ENCODE peak calls at places on chromosomes 5 and 9, in four cellular contexts. One of them, this sample, is unnamed.

GRCh38 chr5:124952079-124952478 is 205.6 kb upstream of the ZNF608 start:
- DNase-seq in NCI-H69: no peak
- DNase-seq in WTC11: no peak
- DNase-seq in activated naive CD4-positive, alpha-beta T cell: no peak
- DNase-seq in this sample: no peak

GRCh38 chr5:159916841-159917761 is 819 bp downstream of the ADRA1B start:
- DNase-seq in NCI-H69: no peak
- DNase-seq in WTC11: no peak
- DNase-seq in activated naive CD4-positive, alpha-beta T cell: no peak
- DNase-seq in this sample: peak; percentile 32

GRCh38 chr9:126667190-126668055 is 53.7 kb downstream of the LMX1B start:
- DNase-seq in NCI-H69: peak; percentile 89
- DNase-seq in WTC11: no peak
- DNase-seq in activated naive CD4-positive, alpha-beta T cell: no peak
- DNase-seq in this sample: no peak

GRCh38 chr9:124507880-124508432 is 757 bp upstream of the NR5A1 start:
- DNase-seq in NCI-H69: no peak
- DNase-seq in WTC11: no peak
- DNase-seq in activated naive CD4-positive, alpha-beta T cell: no peak
- DNase-seq in this sample: no peak

GRCh38 chr9:88303785-88304495 is 84.3 kb upstream of the SPIN1 start:
- DNase-seq in NCI-H69: no peak
- DNase-seq in WTC11: no peak
- DNase-seq in activated naive CD4-positive, alpha-beta T cell: no peak
- DNase-seq in this sample: no peak

GRCh38 chr5:143115381-143115780 is 288.1 kb downstream of the NR3C1 start:
- DNase-seq in NCI-H69: no peak
- DNase-seq in WTC11: no peak
- DNase-seq in activated naive CD4-positive, alpha-beta T cell: no peak
- DNase-seq in this sample: no peak

GRCh38 chr5:32339198-32339597 is 26.5 kb upstream of the MTMR12 start:
- DNase-seq in NCI-H69: peak; percentile 56
- DNase-seq in WTC11: no peak
- DNase-seq in activated naive CD4-positive, alpha-beta T cell: no peak
- DNase-seq in this sample: no peak

GRCh38 chr5:112192886-112193285 is 226.2 kb downstream of the EPB41L4A start:
- DNase-seq in NCI-H69: no peak
- DNase-seq in WTC11: no peak
- DNase-seq in activated naive CD4-positive, alpha-beta T cell: no peak
- DNase-seq in this sample: no peak

GRCh38 chr9:129221233-129221632 is 43.2 kb upstream of the IER5L start:
- DNase-seq in NCI-H69: no peak
- DNase-seq in WTC11: no peak
- DNase-seq in activated naive CD4-positive, alpha-beta T cell: no peak
- DNase-seq in this sample: no peak

GRCh38 chr5:147782053-147783028 is at the start of gene JAKMIP2:
- DNase-seq in NCI-H69: peak; percentile 100
- DNase-seq in WTC11: peak; percentile 99
- DNase-seq in activated naive CD4-positive, alpha-beta T cell: peak; percentile 8
- DNase-seq in this sample: peak; percentile 98

GRCh38 chr5:59745422-59745863 is 148.1 kb downstream of the PDE4D start:
- DNase-seq in NCI-H69: peak; percentile 96
- DNase-seq in WTC11: no peak
- DNase-seq in activated naive CD4-positive, alpha-beta T cell: no peak
- DNase-seq in this sample: no peak

GRCh38 chr5:168583742-168584482 is 4.7 kb upstream of the PANK3 start:
- DNase-seq in NCI-H69: no peak
- DNase-seq in WTC11: no peak
- DNase-seq in activated naive CD4-positive, alpha-beta T cell: no peak
- DNase-seq in this sample: no peak

GRCh38 chr9:83424831-83425230 is 113.4 kb downstream of the FRMD3 start:
- DNase-seq in NCI-H69: peak; percentile 18
- DNase-seq in WTC11: no peak
- DNase-seq in activated naive CD4-positive, alpha-beta T cell: no peak
- DNase-seq in this sample: no peak

GRCh38 chr5:14009575-14009974 is 65.1 kb upstream of the DNAH5 start:
- DNase-seq in NCI-H69: peak; percentile 44
- DNase-seq in WTC11: no peak
- DNase-seq in activated naive CD4-positive, alpha-beta T cell: no peak
- DNase-seq in this sample: no peak

GRCh38 chr9:120755827-120756434 is 37.3 kb downstream of the FBXW2 start:
- DNase-seq in NCI-H69: peak; percentile 69
- DNase-seq in WTC11: peak; percentile 67
- DNase-seq in activated naive CD4-positive, alpha-beta T cell: peak; percentile 9
- DNase-seq in this sample: peak; percentile 44

GRCh38 chr9:121226186-121226585 is 24.5 kb upstream of the RAB14 start:
- DNase-seq in NCI-H69: no peak
- DNase-seq in WTC11: no peak
- DNase-seq in activated naive CD4-positive, alpha-beta T cell: no peak
- DNase-seq in this sample: no peak